ENCODE peak calls at places on chromosomes 4 and X, in five cellular contexts. Q, P, J, I and Z are unnamed samples.

GRCh38 chr4:92257931-92258857 is 45.6 kb upstream of the GRID2 start:
- DNase-seq in Q (no peak), P (no peak), J (no peak), I (no peak), Z (no peak)

GRCh38 chr4:20901851-20902250 is 201.6 kb downstream of the PACRGL start:
- DNase-seq in Q (no peak), P (no peak), J (no peak), I (no peak), Z (no peak)

GRCh38 chrX:2828404-2829065 is at the start of gene GYG2:
- DNase-seq in Q (no peak), P (no peak), J (no peak), I (no peak), Z (no peak)

GRCh38 chr4:53012738-53013137 is 150.6 kb downstream of the RASL11B start:
- DNase-seq in Q (no peak), P (no peak), J (no peak), I (no peak), Z (no peak)

GRCh38 chrX:53188763-53189162 is 36.2 kb downstream of the KDM5C start:
- DNase-seq in Q (no peak), P (no peak), J (no peak), I (no peak), Z (no peak)

GRCh38 chrX:30618160-30618765 is 35.0 kb upstream of the GK start:
- DNase-seq in Q (no peak), P (no peak), J (no peak), I (no peak), Z (no peak)

GRCh38 chr4:72207196-72207595 is 175.4 kb downstream of the NPFFR2 start:
- DNase-seq in Q (no peak), P (no peak), J (no peak), I (no peak), Z (no peak)

GRCh38 chrX:50106051-50106450 is 94.8 kb downstream of the AKAP4 start:
- DNase-seq in Q (no peak), P (no peak), J (no peak), I (no peak), Z (no peak)

GRCh38 chr4:74503580-74503979 is 58.6 kb downstream of the AREG start:
- DNase-seq in Q (no peak), P (no peak), J (no peak), I (no peak), Z (no peak)

GRCh38 chr4:41668024-41668423 is 80.5 kb downstream of the PHOX2B start:
- DNase-seq in Q (no peak), P (no peak), J (no peak), I (no peak), Z (no peak)

GRCh38 chr4:178395798-178396197 is 953.6 kb upstream of the AGA start:
- DNase-seq in Q (no peak), P (no peak), J (no peak), I (no peak), Z (no peak)

GRCh38 chrX:110989447-110989846 is 106.5 kb upstream of the PAK3 start:
- DNase-seq in Q (no peak), P (no peak), J (no peak), I (no peak), Z (no peak)

GRCh38 chrX:139967300-139967699 is 2.0 kb upstream of the CXorf66 start:
- DNase-seq in Q (no peak), P (no peak), J (no peak), I (no peak), Z (no peak)

GRCh38 chr4:186920486-186920885 is 196.8 kb upstream of the FAT1 start:
- DNase-seq in Q (no peak), P (no peak), J (no peak), I (no peak), Z (no peak)